ENCODE peak calls at places on chromosomes 13 and 19, in five cellular contexts. One of them, this sample, is unnamed.

GRCh38 chr13:46901721-46902120 is 4.9 kb upstream of the HTR2A start:
- DNase-seq in ascending aorta: no peak
- DNase-seq in brain microvascular endothelial cell: no peak
- DNase-seq in fibroblast of pulmonary artery: no peak
- DNase-seq in cardiac muscle cell: no peak
- DNase-seq in this sample: no peak

GRCh38 chr13:82002693-82003092 is 1661.8 kb upstream of the SPRY2 start:
- DNase-seq in brain microvascular endothelial cell: no peak
- DNase-seq in cardiac muscle cell: no peak
- DNase-seq in ascending aorta: no peak
- DNase-seq in fibroblast of pulmonary artery: no peak
- DNase-seq in this sample: no peak

GRCh38 chr13:92994056-92994455 is 232.6 kb upstream of the GPC6 start:
- DNase-seq in fibroblast of pulmonary artery: peak
- DNase-seq in brain microvascular endothelial cell: peak
- DNase-seq in cardiac muscle cell: no peak
- DNase-seq in ascending aorta: no peak
- DNase-seq in this sample: peak

GRCh38 chr19:39351537-39352037 is 9.4 kb downstream of the SAMD4B start:
- DNase-seq in brain microvascular endothelial cell: no peak
- DNase-seq in ascending aorta: no peak
- DNase-seq in cardiac muscle cell: no peak
- DNase-seq in fibroblast of pulmonary artery: no peak
- DNase-seq in this sample: peak

GRCh38 chr19:36501973-36502372 is 12.6 kb upstream of the ZNF566 start:
- DNase-seq in fibroblast of pulmonary artery: no peak
- DNase-seq in brain microvascular endothelial cell: no peak
- DNase-seq in cardiac muscle cell: no peak
- DNase-seq in ascending aorta: no peak
- DNase-seq in this sample: no peak

GRCh38 chr19:39070888-39071287 is 13.3 kb upstream of the ACP7 start:
- DNase-seq in cardiac muscle cell: no peak
- DNase-seq in fibroblast of pulmonary artery: no peak
- DNase-seq in ascending aorta: no peak
- DNase-seq in brain microvascular endothelial cell: peak
- DNase-seq in this sample: peak

GRCh38 chr13:98396071-98396710 is 180.7 kb downstream of the STK24 start:
- DNase-seq in cardiac muscle cell: no peak
- DNase-seq in ascending aorta: no peak
- DNase-seq in fibroblast of pulmonary artery: no peak
- DNase-seq in brain microvascular endothelial cell: no peak
- DNase-seq in this sample: peak

GRCh38 chr19:5147074-5147970 is 178.4 kb downstream of the KDM4B start:
- DNase-seq in cardiac muscle cell: no peak
- DNase-seq in ascending aorta: no peak
- DNase-seq in brain microvascular endothelial cell: no peak
- DNase-seq in fibroblast of pulmonary artery: no peak
- DNase-seq in this sample: no peak

GRCh38 chr19:2048104-2048958 is 2.7 kb downstream of the MKNK2 start:
- DNase-seq in fibroblast of pulmonary artery: no peak
- DNase-seq in cardiac muscle cell: no peak
- DNase-seq in ascending aorta: no peak
- DNase-seq in brain microvascular endothelial cell: no peak
- DNase-seq in this sample: no peak

GRCh38 chr13:45833663-45834062 is 17.9 kb downstream of the SIAH3 start:
- DNase-seq in ascending aorta: no peak
- DNase-seq in cardiac muscle cell: no peak
- DNase-seq in fibroblast of pulmonary artery: peak
- DNase-seq in brain microvascular endothelial cell: no peak
- DNase-seq in this sample: peak

GRCh38 chr19:29640231-29640630 is 25.0 kb upstream of the PLEKHF1 start:
- DNase-seq in fibroblast of pulmonary artery: no peak
- DNase-seq in brain microvascular endothelial cell: no peak
- DNase-seq in ascending aorta: no peak
- DNase-seq in cardiac muscle cell: no peak
- DNase-seq in this sample: no peak

GRCh38 chr13:106063591-106064308 is 471.7 kb downstream of the EFNB2 start:
- DNase-seq in fibroblast of pulmonary artery: peak
- DNase-seq in brain microvascular endothelial cell: peak
- DNase-seq in cardiac muscle cell: no peak
- DNase-seq in ascending aorta: no peak
- DNase-seq in this sample: peak

GRCh38 chr19:47296036-47296435 is 13.6 kb upstream of the C5AR1 start:
- DNase-seq in cardiac muscle cell: peak
- DNase-seq in fibroblast of pulmonary artery: peak
- DNase-seq in brain microvascular endothelial cell: peak
- DNase-seq in ascending aorta: no peak
- DNase-seq in this sample: peak

GRCh38 chr13:79392882-79393563 is 13.0 kb downstream of the RBM26 start:
- DNase-seq in brain microvascular endothelial cell: peak
- DNase-seq in ascending aorta: no peak
- DNase-seq in fibroblast of pulmonary artery: no peak
- DNase-seq in cardiac muscle cell: no peak
- DNase-seq in this sample: peak

GRCh38 chr13:33487575-33488243 is 202.2 kb upstream of the STARD13 start:
- DNase-seq in ascending aorta: no peak
- DNase-seq in fibroblast of pulmonary artery: peak
- DNase-seq in cardiac muscle cell: no peak
- DNase-seq in brain microvascular endothelial cell: no peak
- DNase-seq in this sample: peak

GRCh38 chr19:2326699-2327360 is 1.6 kb downstream of the LSM7 start:
- DNase-seq in brain microvascular endothelial cell: no peak
- DNase-seq in ascending aorta: no peak
- DNase-seq in fibroblast of pulmonary artery: no peak
- DNase-seq in cardiac muscle cell: no peak
- DNase-seq in this sample: no peak

GRCh38 chr19:33627962-33628839 is 6.4 kb downstream of the CHST8 start:
- DNase-seq in brain microvascular endothelial cell: no peak
- DNase-seq in cardiac muscle cell: no peak
- DNase-seq in ascending aorta: no peak
- DNase-seq in fibroblast of pulmonary artery: no peak
- DNase-seq in this sample: no peak

GRCh38 chr19:50519006-50519575 is 5.4 kb upstream of the ASPDH start:
- DNase-seq in brain microvascular endothelial cell: no peak
- DNase-seq in cardiac muscle cell: no peak
- DNase-seq in fibroblast of pulmonary artery: no peak
- DNase-seq in ascending aorta: no peak
- DNase-seq in this sample: no peak

GRCh38 chr13:23578411-23579071 is 8.3 kb downstream of the TNFRSF19 start:
- DNase-seq in ascending aorta: no peak
- DNase-seq in fibroblast of pulmonary artery: peak
- DNase-seq in cardiac muscle cell: peak
- DNase-seq in brain microvascular endothelial cell: peak
- DNase-seq in this sample: peak

GRCh38 chr13:94707400-94708021 is 4.8 kb downstream of the SOX21 start:
- DNase-seq in brain microvascular endothelial cell: no peak
- DNase-seq in fibroblast of pulmonary artery: no peak
- DNase-seq in ascending aorta: no peak
- DNase-seq in cardiac muscle cell: no peak
- DNase-seq in this sample: no peak

GRCh38 chr19:3320853-3321252 is 45.5 kb upstream of the NFIC start:
- DNase-seq in fibroblast of pulmonary artery: no peak
- DNase-seq in ascending aorta: no peak
- DNase-seq in cardiac muscle cell: no peak
- DNase-seq in brain microvascular endothelial cell: no peak
- DNase-seq in this sample: no peak

GRCh38 chr13:108777421-108778420 is 148.3 kb downstream of the MYO16 start:
- DNase-seq in ascending aorta: no peak
- DNase-seq in cardiac muscle cell: no peak
- DNase-seq in brain microvascular endothelial cell: peak
- DNase-seq in fibroblast of pulmonary artery: no peak
- DNase-seq in this sample: peak

GRCh38 chr13:79901336-79901735 is 420.4 kb downstream of the NDFIP2 start:
- DNase-seq in fibroblast of pulmonary artery: peak
- DNase-seq in ascending aorta: no peak
- DNase-seq in cardiac muscle cell: no peak
- DNase-seq in brain microvascular endothelial cell: peak
- DNase-seq in this sample: peak

GRCh38 chr13:24802074-24802473 is 38.1 kb downstream of the RNF17 start:
- DNase-seq in brain microvascular endothelial cell: no peak
- DNase-seq in ascending aorta: no peak
- DNase-seq in cardiac muscle cell: no peak
- DNase-seq in fibroblast of pulmonary artery: no peak
- DNase-seq in this sample: peak

GRCh38 chr13:99886706-99887105 is 84.9 kb downstream of the ZIC5 start:
- DNase-seq in fibroblast of pulmonary artery: no peak
- DNase-seq in cardiac muscle cell: no peak
- DNase-seq in brain microvascular endothelial cell: no peak
- DNase-seq in ascending aorta: no peak
- DNase-seq in this sample: peak

GRCh38 chr19:5864013-5864720 is 6.2 kb downstream of the FUT5 start:
- DNase-seq in brain microvascular endothelial cell: no peak
- DNase-seq in cardiac muscle cell: no peak
- DNase-seq in fibroblast of pulmonary artery: no peak
- DNase-seq in ascending aorta: no peak
- DNase-seq in this sample: no peak

GRCh38 chr13:79735228-79735627 is 254.3 kb downstream of the NDFIP2 start:
- DNase-seq in cardiac muscle cell: no peak
- DNase-seq in fibroblast of pulmonary artery: peak
- DNase-seq in ascending aorta: no peak
- DNase-seq in brain microvascular endothelial cell: no peak
- DNase-seq in this sample: peak

GRCh38 chr13:59771272-59771671 is 392.5 kb downstream of the DIAPH3 start:
- DNase-seq in fibroblast of pulmonary artery: peak
- DNase-seq in brain microvascular endothelial cell: peak
- DNase-seq in cardiac muscle cell: peak
- DNase-seq in ascending aorta: no peak
- DNase-seq in this sample: peak

GRCh38 chr13:29993716-29994488 is 143.5 kb upstream of the UBL3 start:
- DNase-seq in fibroblast of pulmonary artery: peak
- DNase-seq in cardiac muscle cell: peak
- DNase-seq in ascending aorta: no peak
- DNase-seq in brain microvascular endothelial cell: peak
- DNase-seq in this sample: peak

GRCh38 chr13:52842440-52842839 is 6.0 kb downstream of the PCDH8 start:
- DNase-seq in cardiac muscle cell: no peak
- DNase-seq in fibroblast of pulmonary artery: no peak
- DNase-seq in brain microvascular endothelial cell: no peak
- DNase-seq in ascending aorta: no peak
- DNase-seq in this sample: no peak

GRCh38 chr13:47117268-47117667 is 220.4 kb upstream of the HTR2A start:
- DNase-seq in fibroblast of pulmonary artery: peak
- DNase-seq in cardiac muscle cell: no peak
- DNase-seq in brain microvascular endothelial cell: peak
- DNase-seq in ascending aorta: no peak
- DNase-seq in this sample: peak

GRCh38 chr13:66887088-66887487 is 343.0 kb downstream of the PCDH9 start:
- DNase-seq in fibroblast of pulmonary artery: peak
- DNase-seq in ascending aorta: no peak
- DNase-seq in brain microvascular endothelial cell: no peak
- DNase-seq in cardiac muscle cell: no peak
- DNase-seq in this sample: peak
- H3K4me3 ChIP-seq in fibroblast of pulmonary artery: no peak
- H3K4me3 ChIP-seq in ascending aorta: no peak
- H3K4me3 ChIP-seq in brain microvascular endothelial cell: no peak
- H3K4me3 ChIP-seq in cardiac muscle cell: no peak
- H3K4me3 ChIP-seq in this sample: no peak

DNA sequence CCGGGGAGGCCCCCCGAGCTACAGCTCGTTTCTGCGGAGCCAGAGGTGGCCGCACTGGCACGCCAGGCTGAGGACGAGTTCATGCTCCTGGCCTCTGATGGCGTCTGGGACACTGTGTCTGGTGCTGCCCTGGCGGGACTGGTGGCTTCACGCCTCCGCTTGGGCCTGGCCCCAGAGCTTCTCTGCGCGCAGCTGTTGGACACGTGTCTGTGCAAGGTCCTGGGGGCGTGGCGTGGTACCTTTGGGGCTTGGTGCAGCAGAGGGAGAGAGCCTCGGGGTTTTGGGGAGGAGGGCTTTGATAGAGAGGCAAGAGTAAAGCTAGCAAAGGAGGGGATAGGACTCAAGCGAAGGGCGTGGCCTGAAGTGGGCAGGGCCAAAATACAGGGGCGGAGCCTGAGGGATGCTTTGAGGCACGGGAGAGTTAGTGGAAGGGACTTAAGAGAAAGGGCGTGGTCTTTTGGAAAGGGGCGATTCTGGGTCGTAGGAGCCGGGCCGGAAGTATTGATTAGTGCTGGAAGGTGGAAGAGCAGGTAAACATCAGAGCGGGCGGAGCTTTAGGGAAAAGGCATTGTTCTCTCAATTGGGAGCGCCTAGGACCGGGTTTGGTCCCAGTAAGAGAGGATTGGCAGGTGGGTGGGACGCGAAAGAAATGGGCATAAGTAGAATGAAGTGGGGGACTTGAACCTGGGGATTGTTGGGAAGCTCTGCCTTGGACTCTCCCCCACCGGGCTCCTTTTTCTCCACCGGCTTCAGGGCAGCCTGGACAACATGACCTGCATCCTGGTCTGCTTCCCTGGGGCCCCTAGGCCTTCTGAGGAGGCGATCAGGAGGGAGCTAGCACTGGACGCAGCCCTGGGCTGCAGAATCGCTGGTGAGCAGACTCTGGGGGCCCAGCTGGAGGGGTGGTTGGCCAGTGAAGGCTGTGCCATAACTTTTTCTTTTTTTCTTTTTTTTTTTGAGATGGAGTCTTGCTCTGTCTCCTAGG is 1.2 kb downstream of the PPM1N start:
- DNase-seq in ascending aorta: no peak
- DNase-seq in fibroblast of pulmonary artery: no peak
- DNase-seq in brain microvascular endothelial cell: no peak
- DNase-seq in cardiac muscle cell: peak
- DNase-seq in this sample: no peak
- H3K4me3 ChIP-seq in ascending aorta: peak
- H3K4me3 ChIP-seq in fibroblast of pulmonary artery: no peak
- H3K4me3 ChIP-seq in brain microvascular endothelial cell: no peak
- H3K4me3 ChIP-seq in cardiac muscle cell: peak
- H3K4me3 ChIP-seq in this sample: no peak

GRCh38 chr19:9914315-9915207 is 21.8 kb downstream of the OLFM2 start:
- DNase-seq in cardiac muscle cell: peak
- DNase-seq in brain microvascular endothelial cell: peak
- DNase-seq in ascending aorta: peak
- DNase-seq in fibroblast of pulmonary artery: peak
- DNase-seq in this sample: peak

GRCh38 chr19:9911524-9911923 is 24.8 kb downstream of the OLFM2 start:
- DNase-seq in cardiac muscle cell: no peak
- DNase-seq in brain microvascular endothelial cell: no peak
- DNase-seq in ascending aorta: no peak
- DNase-seq in fibroblast of pulmonary artery: no peak
- DNase-seq in this sample: no peak

GRCh38 chr19:9912551-9913236 is 23.6 kb downstream of the OLFM2 start:
- DNase-seq in fibroblast of pulmonary artery: no peak
- DNase-seq in cardiac muscle cell: no peak
- DNase-seq in ascending aorta: no peak
- DNase-seq in brain microvascular endothelial cell: no peak
- DNase-seq in this sample: no peak

GRCh38 chr19:9914001-9914314 is 22.4 kb downstream of the OLFM2 start:
- DNase-seq in ascending aorta: no peak
- DNase-seq in fibroblast of pulmonary artery: no peak
- DNase-seq in cardiac muscle cell: no peak
- DNase-seq in brain microvascular endothelial cell: no peak
- DNase-seq in this sample: no peak

GRCh38 chr19:9913237-9914000 is 22.9 kb downstream of the OLFM2 start:
- DNase-seq in brain microvascular endothelial cell: no peak
- DNase-seq in ascending aorta: no peak
- DNase-seq in cardiac muscle cell: peak
- DNase-seq in fibroblast of pulmonary artery: no peak
- DNase-seq in this sample: no peak
- H3K4me3 ChIP-seq in brain microvascular endothelial cell: peak
- H3K4me3 ChIP-seq in ascending aorta: peak
- H3K4me3 ChIP-seq in cardiac muscle cell: peak
- H3K4me3 ChIP-seq in fibroblast of pulmonary artery: peak
- H3K4me3 ChIP-seq in this sample: no peak

GRCh38 chr19:19416280-19416679 is 10.8 kb downstream of the GATAD2A start:
- DNase-seq in ascending aorta: no peak
- DNase-seq in brain microvascular endothelial cell: no peak
- DNase-seq in fibroblast of pulmonary artery: peak
- DNase-seq in cardiac muscle cell: no peak
- DNase-seq in this sample: peak
- H3K4me3 ChIP-seq in ascending aorta: no peak
- H3K4me3 ChIP-seq in brain microvascular endothelial cell: no peak
- H3K4me3 ChIP-seq in fibroblast of pulmonary artery: no peak
- H3K4me3 ChIP-seq in cardiac muscle cell: no peak
- H3K4me3 ChIP-seq in this sample: no peak

This sample was measured in fibroblast of mammary gland.